ENCODE peak calls at places on chromosomes 2 and 18, in seven cellular contexts. Z, N, U, W, O, R and X are unnamed samples.

GRCh38 chr2:196183172-196183473 is 11.7 kb upstream of the STK17B start:
- DNase-seq in U (peak; percentile 48), Z (no peak), R (no peak), N (no peak), W (no peak), O (no peak), X (no peak)

GRCh38 chr2:26560892-26561291 is 80.3 kb downstream of the CIB4 start:
- DNase-seq in N (no peak), Z (no peak), U (no peak), W (no peak), R (no peak), O (no peak), X (no peak)

GRCh38 chr2:241540766-241541561 is 17.6 kb upstream of the BOK start:
- DNase-seq in U (peak; percentile 44), Z (no peak), N (peak; percentile 73), R (peak; percentile 61), W (peak; percentile 64), O (peak; percentile 35), X (peak; percentile 61)

GRCh38 chr2:35410431-35411061 is 945.0 kb upstream of the CRIM1 start:
- DNase-seq in R (peak; percentile 62), O (no peak), W (peak; percentile 63), U (peak; percentile 45), Z (no peak), N (peak; percentile 2), X (peak; percentile 15)

GRCh38 chr2:1730047-1730937 is 14.0 kb downstream of the PXDN start:
- DNase-seq in O (no peak), Z (no peak), U (no peak), R (peak; percentile 72), W (peak; percentile 88), N (no peak), X (no peak)

GRCh38 chr2:119719261-119719627 is 40.2 kb downstream of the TMEM177 start:
- DNase-seq in U (no peak), O (no peak), R (no peak), Z (no peak), W (no peak), N (no peak), X (no peak)

GRCh38 chr2:72920317-72921087 is 3.2 kb downstream of the EMX1 start:
- DNase-seq in Z (no peak), R (peak; percentile 33), W (peak; percentile 57), O (no peak), U (peak; percentile 44), N (no peak), X (no peak)

GRCh38 chr2:65630643-65631042 is 198.2 kb upstream of the SPRED2 start:
- DNase-seq in W (peak; percentile 72), O (no peak), N (no peak), U (no peak), Z (no peak), R (peak; percentile 86), X (no peak)

GRCh38 chr18:6879508-6880195 is 150.1 kb downstream of the ARHGAP28 start:
- DNase-seq in W (no peak), O (no peak), Z (no peak), R (no peak), N (no peak), U (no peak), X (no peak)

GRCh38 chr2:121075006-121075545 is 209.9 kb downstream of the TFCP2L1 start:
- DNase-seq in W (peak; percentile 92), O (peak; percentile 37), R (peak; percentile 82), U (peak; percentile 38), Z (no peak), N (no peak), X (no peak)